ENCODE peak calls at places on chromosomes 7 and 10, in five cellular contexts. C is stimulated activated CD8-positive, alpha-beta memory T cell treated with anti-CD3 and anti-CD28 coated beads, Interleukin-15, amount 100 ng/mL, for 24 hours; J is stimulated activated CD4-positive, alpha-beta T cell treated with anti-CD3 and anti-CD28 coated beads, Interleukin-4, amount 100 ng/mL, for 4 hours; R is Peyer's patch; S is T-helper 17 cell. E is an unnamed sample.

GRCh38 chr10:61284222-61284890 is 168.8 kb downstream of the TMEM26 start:
- DNase-seq in S (no peak), C (no peak), R (no peak), J (no peak), E (peak; percentile 52)

GRCh38 chr10:72335394-72336258 is 19.1 kb downstream of the DNAJB12 start:
- DNase-seq in C (no peak), J (no peak), S (peak; percentile 28), R (peak; percentile 90), E (no peak)

GRCh38 chr7:132837529-132837928 is 244.4 kb downstream of the CHCHD3 start:
- DNase-seq in R (no peak), C (no peak), J (no peak), S (no peak), E (no peak)

GRCh38 chr10:77644557-77645243 is 7.1 kb upstream of the KCNMA1 start:
- DNase-seq in R (no peak), J (no peak), S (no peak), C (no peak), E (no peak)

GRCh38 chr10:17418249-17418648 is 36.1 kb downstream of the ST8SIA6 start:
- DNase-seq in S (no peak), C (no peak), R (no peak), J (no peak), E (no peak)

GRCh38 chr7:54811925-54812264 is 52.9 kb upstream of the SEC61G start:
- DNase-seq in S (no peak), R (no peak), C (no peak), J (no peak), E (no peak)

GRCh38 chr7:100351657-100352058 is 6.3 kb upstream of the PILRB start:
- DNase-seq in R (no peak), J (no peak), S (no peak), C (no peak), E (no peak)

GRCh38 chr7:69651101-69651590 is 52.9 kb downstream of the AUTS2 start:
- DNase-seq in R (no peak), J (no peak), S (no peak), C (no peak), E (no peak)

GRCh38 chr7:137774793-137775201 is 72.0 kb downstream of the DGKI start:
- DNase-seq in C (no peak), R (no peak), S (no peak), J (no peak), E (no peak)

GRCh38 chr7:155631155-155631554 is 13.3 kb upstream of the RBM33 start:
- DNase-seq in J (no peak), R (no peak), C (no peak), S (no peak), E (no peak)

GRCh38 chr10:103695584-103696005 is 159.8 kb downstream of the SH3PXD2A start:
- DNase-seq in S (no peak), C (no peak), R (peak; percentile 83), J (no peak), E (peak; percentile 40)

GRCh38 chr10:86976362-86977056 is 8.2 kb downstream of the ADIRF start:
- DNase-seq in J (no peak), R (no peak), C (no peak), S (no peak), E (no peak)

GRCh38 chr10:122310311-122311050 is 39.4 kb downstream of the BTBD16 start:
- DNase-seq in R (peak; percentile 85), S (no peak), C (no peak), J (no peak), E (peak; percentile 14)

GRCh38 chr7:97269741-97270140 is 152.2 kb downstream of the SDHAF3 start:
- DNase-seq in R (no peak), J (no peak), C (no peak), S (no peak), E (no peak)

GRCh38 chr7:156450473-156450872 is 190.1 kb upstream of the RNF32 start:
- DNase-seq in R (no peak), S (no peak), J (no peak), C (no peak), E (no peak)

GRCh38 chr7:41029072-41029492 is 673.8 kb downstream of the INHBA start:
- DNase-seq in S (no peak), R (no peak), J (no peak), C (no peak), E (no peak)

GRCh38 chr10:62618576-62619408 is 185.7 kb upstream of the ADO start:
- DNase-seq in R (peak; percentile 61), J (no peak), C (no peak), S (no peak), E (no peak)

GRCh38 chr10:5887029-5887428 is 2.7 kb downstream of the ANKRD16 start:
- DNase-seq in C (no peak), J (no peak), S (no peak), R (no peak), E (no peak)

GRCh38 chr10:29525762-29526161 is 109.0 kb downstream of the SVIL start:
- DNase-seq in R (no peak), S (no peak), J (no peak), C (no peak), E (no peak)

GRCh38 chr7:19560111-19560883 is 148.5 kb downstream of the POLR1F start:
- DNase-seq in J (no peak), C (no peak), R (no peak), S (no peak), E (no peak)

GRCh38 chr7:38321515-38321944 is 48.1 kb upstream of the TARP start:
- DNase-seq in J (no peak), S (no peak), C (no peak), R (no peak), E (no peak)

GRCh38 chr10:132593900-132594876 is 56.6 kb downstream of the INPP5A start:
- DNase-seq in R (peak; percentile 85), S (no peak), J (no peak), C (no peak), E (no peak)

GRCh38 chr7:121088870-121089269 is 100.4 kb downstream of the CPED1 start:
- DNase-seq in C (no peak), R (no peak), S (no peak), J (no peak), E (no peak)

GRCh38 chr10:72736176-72736795 is 44.3 kb downstream of the MCU start:
- DNase-seq in S (no peak), R (no peak), J (no peak), C (no peak), E (no peak)

GRCh38 chr10:62136931-62137330 is 131.7 kb downstream of the RTKN2 start:
- DNase-seq in J (no peak), C (no peak), R (no peak), S (no peak), E (no peak)

GRCh38 chr7:469591-469961 is 50.1 kb downstream of the PDGFA start:
- DNase-seq in S (peak; percentile 1), R (peak; percentile 33), J (no peak), C (no peak), E (no peak)

GRCh38 chr7:13742719-13743640 is 246.5 kb downstream of the ETV1 start:
- DNase-seq in S (no peak), J (no peak), C (no peak), R (peak; percentile 66), E (peak; percentile 33)

GRCh38 chr7:25496394-25497103 is 268.3 kb upstream of the NPVF start:
- DNase-seq in S (no peak), J (no peak), C (no peak), R (no peak), E (no peak)

GRCh38 chr10:87635498-87636312 is 24.0 kb upstream of the PAPSS2 start:
- DNase-seq in S (no peak), R (peak; percentile 60), J (peak; percentile 7), C (no peak), E (no peak)

GRCh38 chr10:99292159-99292558 is 37.0 kb upstream of the CNNM1 start:
- DNase-seq in S (no peak), C (no peak), R (no peak), J (no peak), E (no peak)

GRCh38 chr10:78584666-78585065 is 484.1 kb upstream of the ZMIZ1 start:
- DNase-seq in C (no peak), J (no peak), S (no peak), R (no peak), E (no peak)

E was measured in K562.